ENCODE peak calls at places on chromosomes 1 and 21, in four cellular contexts. One of them, this sample, is unnamed.
A peak's percentile ranks its signal among the peaks of the same experiment; 100 is the strongest.

GRCh38 chr1:46112108-46112507 is 20.3 kb downstream of the PIK3R3 start:
- DNase-seq in NT2/D1: no peak
- DNase-seq in astrocyte: no peak
- DNase-seq in small intestine: no peak
- DNase-seq in this sample: no peak

GRCh38 chr1:19688041-19688842 is 23.6 kb downstream of the HTR6 start:
- DNase-seq in NT2/D1: no peak
- DNase-seq in astrocyte: no peak
- DNase-seq in small intestine: no peak
- DNase-seq in this sample: no peak

GRCh38 chr1:54227091-54227602 is 27.2 kb downstream of the MRPL37 start:
- DNase-seq in NT2/D1: no peak
- DNase-seq in astrocyte: peak; percentile 59
- DNase-seq in small intestine: peak; percentile 78
- DNase-seq in this sample: no peak

GRCh38 chr1:115302390-115302961 is 35.6 kb downstream of the NGF start:
- DNase-seq in NT2/D1: no peak
- DNase-seq in astrocyte: peak; percentile 93
- DNase-seq in small intestine: no peak
- DNase-seq in this sample: no peak

GRCh38 chr1:242011879-242012674 is 13.2 kb upstream of the MAP1LC3C start:
- DNase-seq in NT2/D1: no peak
- DNase-seq in astrocyte: peak; percentile 83
- DNase-seq in small intestine: no peak
- DNase-seq in this sample: no peak

GRCh38 chr1:12552951-12553921 is 64.8 kb downstream of the DHRS3 start:
- DNase-seq in NT2/D1: no peak
- DNase-seq in astrocyte: no peak
- DNase-seq in small intestine: no peak
- DNase-seq in this sample: no peak

GRCh38 chr1:116134178-116134773 is 23.1 kb downstream of the MAB21L3 start:
- DNase-seq in NT2/D1: no peak
- DNase-seq in astrocyte: no peak
- DNase-seq in small intestine: peak; percentile 67
- DNase-seq in this sample: no peak

GRCh38 chr1:97516588-97516987 is 404.2 kb downstream of the DPYD start:
- DNase-seq in NT2/D1: no peak
- DNase-seq in astrocyte: no peak
- DNase-seq in small intestine: no peak
- DNase-seq in this sample: no peak

GRCh38 chr1:65197636-65198035 is 49.6 kb downstream of the AK4 start:
- DNase-seq in NT2/D1: no peak
- DNase-seq in astrocyte: no peak
- DNase-seq in small intestine: no peak
- DNase-seq in this sample: no peak

GRCh38 chr1:195745170-195746009 is 862.9 kb downstream of the KCNT2 start:
- DNase-seq in NT2/D1: no peak
- DNase-seq in astrocyte: no peak
- DNase-seq in small intestine: no peak
- DNase-seq in this sample: no peak

GRCh38 chr1:180310095-180310494 is 80.0 kb downstream of the LHX4 start:
- DNase-seq in NT2/D1: no peak
- DNase-seq in astrocyte: no peak
- DNase-seq in small intestine: no peak
- DNase-seq in this sample: no peak

GRCh38 chr1:166176416-166176815 is 9.6 kb upstream of the FAM78B start:
- DNase-seq in NT2/D1: no peak
- DNase-seq in astrocyte: no peak
- DNase-seq in small intestine: no peak
- DNase-seq in this sample: no peak

GRCh38 chr1:26697978-26698849 is 2.4 kb downstream of the ARID1A start:
- DNase-seq in NT2/D1: no peak
- DNase-seq in astrocyte: peak; percentile 98
- DNase-seq in small intestine: peak; percentile 95
- DNase-seq in this sample: no peak

GRCh38 chr1:203596673-203597072 is 30.0 kb upstream of the ATP2B4 start:
- DNase-seq in NT2/D1: no peak
- DNase-seq in astrocyte: no peak
- DNase-seq in small intestine: no peak
- DNase-seq in this sample: no peak

GRCh38 chr1:203600782-203601513 is 25.7 kb upstream of the ATP2B4 start:
- DNase-seq in NT2/D1: no peak
- DNase-seq in astrocyte: no peak
- DNase-seq in small intestine: no peak
- DNase-seq in this sample: no peak

GRCh38 chr1:203599875-203600781 is 26.5 kb upstream of the ATP2B4 start:
- DNase-seq in NT2/D1: no peak
- DNase-seq in astrocyte: no peak
- DNase-seq in small intestine: no peak
- DNase-seq in this sample: no peak

GRCh38 chr1:203598736-203599135 is 27.9 kb upstream of the ATP2B4 start:
- DNase-seq in NT2/D1: no peak
- DNase-seq in astrocyte: no peak
- DNase-seq in small intestine: no peak
- DNase-seq in this sample: no peak

DNA sequence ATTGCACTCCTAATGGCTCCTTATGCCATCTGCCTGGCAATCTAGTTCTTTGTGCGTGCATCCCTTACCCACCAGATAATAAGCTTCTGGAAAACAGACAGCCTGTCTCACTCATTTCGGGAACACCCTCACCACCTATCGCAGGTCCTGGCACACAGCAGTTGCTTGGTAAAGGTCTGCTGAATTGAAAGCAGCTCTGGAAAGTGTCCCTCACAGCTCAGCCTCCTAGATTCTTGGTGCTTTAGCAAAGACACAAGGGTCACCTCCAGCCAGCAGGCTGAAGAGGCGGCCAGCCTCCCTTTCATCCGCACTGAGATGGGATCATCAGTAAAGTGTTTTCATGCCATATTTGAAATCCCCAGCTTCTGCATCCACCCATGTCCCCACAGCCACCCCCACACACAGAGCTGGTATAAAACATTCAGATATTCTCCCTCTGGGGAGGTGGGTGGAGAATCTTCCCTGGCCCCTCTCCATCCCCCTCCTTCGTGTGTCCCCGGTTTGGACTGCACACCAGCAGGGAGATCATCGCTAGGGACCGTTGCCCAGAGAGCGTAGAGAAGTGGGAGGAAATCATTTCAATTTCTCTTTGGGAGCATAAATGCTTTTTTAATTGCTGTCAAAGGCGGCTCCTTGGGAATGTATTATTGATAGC is 29.1 kb upstream of the ATP2B4 start:
- DNase-seq in NT2/D1: no peak
- DNase-seq in astrocyte: no peak
- DNase-seq in small intestine: no peak
- DNase-seq in this sample: no peak
- H3K4me1 ChIP-seq in NT2/D1: peaks cover 34% of the 10 kb centered on the region
- H3K4me1 ChIP-seq in astrocyte: no peaks in the 10 kb centered on the region
- H3K4me1 ChIP-seq in small intestine: no peaks in the 10 kb centered on the region
- H3K4me1 ChIP-seq in this sample: peaks cover 23% of the 10 kb centered on the region

GRCh38 chr1:221720545-221720944 is 21.3 kb downstream of the DUSP10 start:
- DNase-seq in NT2/D1: no peak
- DNase-seq in astrocyte: no peak
- DNase-seq in small intestine: no peak
- DNase-seq in this sample: no peak
- H3K4me1 ChIP-seq in NT2/D1: peaks cover 6% of the 10 kb centered on the region
- H3K4me1 ChIP-seq in astrocyte: peaks cover 58% of the 10 kb centered on the region
- H3K4me1 ChIP-seq in small intestine: peaks cover 16% of the 10 kb centered on the region
- H3K4me1 ChIP-seq in this sample: no peaks in the 10 kb centered on the region

DNA sequence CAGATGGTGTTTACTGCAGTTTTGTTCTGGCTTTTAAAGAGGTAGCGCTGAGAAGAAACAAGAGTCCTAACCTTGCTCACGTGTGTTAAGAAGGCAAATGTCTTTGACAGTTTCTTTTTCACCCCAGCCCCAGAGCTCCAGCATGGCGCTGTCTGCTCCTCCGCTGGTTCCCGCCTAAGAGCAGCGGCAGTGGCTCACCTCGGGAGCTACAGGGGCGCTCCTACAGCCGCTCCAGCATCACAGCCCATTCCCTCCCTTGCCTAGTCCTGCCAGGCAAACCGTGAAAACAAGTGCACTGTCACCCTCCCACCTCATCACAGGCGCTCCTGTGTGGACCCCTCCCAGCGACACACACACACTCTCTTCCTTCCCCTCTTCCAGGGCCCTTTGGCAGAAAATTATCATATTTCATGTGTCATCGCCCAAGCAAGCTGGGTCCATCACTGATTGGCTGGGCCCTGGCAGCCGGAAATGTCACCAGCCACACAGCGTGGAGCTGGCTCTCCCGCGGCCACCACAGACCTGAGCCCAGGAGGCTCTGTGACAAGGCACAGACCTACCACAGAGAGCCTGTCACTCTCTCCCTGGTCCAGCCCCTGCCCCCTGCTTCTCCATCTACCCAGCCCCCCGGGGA is 1.2 kb upstream of the HIVEP3 start:
- DNase-seq in NT2/D1: no peak
- DNase-seq in astrocyte: peak; percentile 44
- DNase-seq in small intestine: peak; percentile 45
- DNase-seq in this sample: no peak
- H3K4me1 ChIP-seq in NT2/D1: peaks cover 7% of the 10 kb centered on the region
- H3K4me1 ChIP-seq in astrocyte: peaks cover 48% of the 10 kb centered on the region
- H3K4me1 ChIP-seq in small intestine: no peaks in the 10 kb centered on the region
- H3K4me1 ChIP-seq in this sample: peaks cover 15% of the 10 kb centered on the region

GRCh38 chr21:17789085-17789484 is 30.1 kb downstream of the C21orf91 start:
- DNase-seq in NT2/D1: no peak
- DNase-seq in astrocyte: no peak
- DNase-seq in small intestine: no peak
- DNase-seq in this sample: no peak
- H3K4me1 ChIP-seq in NT2/D1: no peaks in the 10 kb centered on the region
- H3K4me1 ChIP-seq in astrocyte: no peaks in the 10 kb centered on the region
- H3K4me1 ChIP-seq in small intestine: no peaks in the 10 kb centered on the region
- H3K4me1 ChIP-seq in this sample: no peaks in the 10 kb centered on the region

DNA sequence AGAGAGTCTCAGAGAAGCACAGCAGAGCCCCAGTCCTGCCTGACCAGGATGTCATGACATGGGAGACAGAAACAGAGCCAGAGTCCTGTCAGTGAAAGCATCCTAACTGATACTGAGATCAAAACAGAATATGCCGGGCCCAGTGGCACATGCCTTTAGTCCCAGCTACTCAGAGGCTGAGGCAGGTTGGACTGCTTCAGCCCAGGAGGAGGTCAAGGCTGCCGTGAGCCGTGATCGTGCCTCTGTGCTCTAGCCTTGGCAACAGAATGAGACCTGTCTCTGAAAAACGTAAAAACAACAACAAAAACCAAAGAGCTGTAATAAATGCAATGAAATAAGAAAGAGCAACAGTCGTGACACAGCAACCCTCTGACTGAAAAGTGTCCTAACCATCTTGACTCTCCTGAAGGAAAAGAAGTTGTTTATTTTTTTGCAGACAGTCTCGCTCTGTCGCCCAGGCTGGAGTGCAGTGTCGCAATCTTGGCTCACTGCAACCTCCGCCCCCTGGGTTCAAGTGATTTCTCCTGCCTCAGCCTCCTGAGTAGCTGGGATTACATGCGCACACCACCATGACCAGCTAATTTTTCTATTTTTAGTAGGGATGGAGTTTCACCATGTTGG is 189.2 kb downstream of the SLC45A1 start:
- DNase-seq in NT2/D1: no peak
- DNase-seq in astrocyte: no peak
- DNase-seq in small intestine: no peak
- DNase-seq in this sample: no peak
- H3K4me1 ChIP-seq in NT2/D1: no peaks in the 10 kb centered on the region
- H3K4me1 ChIP-seq in astrocyte: peaks cover 10% of the 10 kb centered on the region
- H3K4me1 ChIP-seq in small intestine: no peaks in the 10 kb centered on the region
- H3K4me1 ChIP-seq in this sample: peaks cover 4% of the 10 kb centered on the region

DNA sequence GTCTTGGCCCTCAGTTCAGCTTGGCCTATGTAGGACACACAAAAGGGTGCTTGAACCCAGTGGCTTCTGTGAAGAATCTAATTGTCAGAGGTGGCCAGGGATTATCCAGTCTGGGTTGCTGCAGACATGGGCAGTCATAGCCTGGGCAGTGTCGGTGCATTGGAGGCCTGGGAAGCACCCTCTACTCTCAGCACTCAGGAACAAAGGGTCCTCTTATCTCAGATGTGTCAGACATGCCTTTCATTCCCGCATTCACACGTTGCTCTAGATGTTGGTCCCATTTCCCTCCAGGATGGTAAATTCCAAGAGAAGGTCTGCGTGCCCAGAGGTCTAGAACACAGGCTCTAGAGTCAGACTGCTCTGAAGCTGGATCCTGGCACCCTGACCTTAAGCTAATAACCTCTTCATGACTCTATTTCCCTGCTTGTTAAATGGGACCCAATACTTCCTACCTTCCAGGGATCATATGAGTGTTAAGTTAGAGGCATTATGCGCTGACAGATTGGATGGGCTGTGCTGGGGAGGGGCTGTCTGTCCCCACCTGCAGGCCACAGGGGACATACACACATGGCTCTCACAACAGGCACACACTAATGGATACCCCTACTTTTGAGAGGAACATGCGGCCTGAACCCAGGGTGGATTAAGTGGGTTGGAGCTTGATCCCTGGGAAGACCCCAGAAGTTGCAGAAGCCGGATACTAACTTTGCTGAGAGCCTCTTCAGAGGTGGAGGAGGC is 16.5 kb upstream of the EDN2 start:
- DNase-seq in NT2/D1: no peak
- DNase-seq in astrocyte: peak; percentile 68
- DNase-seq in small intestine: no peak
- DNase-seq in this sample: no peak
- H3K4me1 ChIP-seq in NT2/D1: peaks cover 42% of the 10 kb centered on the region
- H3K4me1 ChIP-seq in astrocyte: peaks cover 44% of the 10 kb centered on the region
- H3K4me1 ChIP-seq in small intestine: peaks cover 3% of the 10 kb centered on the region
- H3K4me1 ChIP-seq in this sample: peaks cover 20% of the 10 kb centered on the region

GRCh38 chr1:225820522-225821120 is 10.7 kb downstream of the EPHX1 start:
- DNase-seq in NT2/D1: no peak
- DNase-seq in astrocyte: no peak
- DNase-seq in small intestine: no peak
- DNase-seq in this sample: no peak

GRCh38 chr1:225825078-225825477 is 15.2 kb downstream of the EPHX1 start:
- DNase-seq in NT2/D1: no peak
- DNase-seq in astrocyte: no peak
- DNase-seq in small intestine: peak; percentile 90
- DNase-seq in this sample: no peak

GRCh38 chr1:225823811-225824261 is 13.9 kb downstream of the EPHX1 start:
- DNase-seq in NT2/D1: no peak
- DNase-seq in astrocyte: no peak
- DNase-seq in small intestine: no peak
- DNase-seq in this sample: no peak

GRCh38 chr1:225824522-225824921 is 14.6 kb downstream of the EPHX1 start:
- DNase-seq in NT2/D1: no peak
- DNase-seq in astrocyte: no peak
- DNase-seq in small intestine: no peak
- DNase-seq in this sample: no peak

GRCh38 chr1:225822655-225823403 is 12.9 kb downstream of the EPHX1 start:
- DNase-seq in NT2/D1: no peak
- DNase-seq in astrocyte: no peak
- DNase-seq in small intestine: no peak
- DNase-seq in this sample: no peak
- H3K4me1 ChIP-seq in NT2/D1: peaks cover 15% of the 10 kb centered on the region
- H3K4me1 ChIP-seq in astrocyte: peaks cover 1% of the 10 kb centered on the region
- H3K4me1 ChIP-seq in small intestine: peaks cover 12% of the 10 kb centered on the region
- H3K4me1 ChIP-seq in this sample: peaks cover 13% of the 10 kb centered on the region

GRCh38 chr1:182676321-182676720 is 8.1 kb downstream of the RGS8 start:
- DNase-seq in NT2/D1: no peak
- DNase-seq in astrocyte: no peak
- DNase-seq in small intestine: no peak
- DNase-seq in this sample: no peak
- H3K4me1 ChIP-seq in NT2/D1: peaks cover 2% of the 10 kb centered on the region
- H3K4me1 ChIP-seq in astrocyte: peaks cover 7% of the 10 kb centered on the region
- H3K4me1 ChIP-seq in small intestine: no peaks in the 10 kb centered on the region
- H3K4me1 ChIP-seq in this sample: peaks cover 18% of the 10 kb centered on the region